ENCODE peak calls at places on chromosome 1, in four cellular contexts. I is astrocyte, J is tibial artery, L is colonic mucosa. P is an unnamed sample.

GRCh38 chr1:226863446-226863845 is 7.0 kb upstream of the PSEN2 start:
- DNase-seq in J (no peak), L (no peak), I (peak; percentile 72), P (no peak)

GRCh38 chr1:202577381-202577780 is 132.9 kb downstream of the SYT2 start:
- DNase-seq in L (no peak), J (no peak), I (peak; percentile 72), P (no peak)

GRCh38 chr1:168095476-168095875 is 41.3 kb downstream of the GPR161 start:
- DNase-seq in J (no peak), L (no peak), I (no peak), P (no peak)

GRCh38 chr1:205568469-205569361 is 63.1 kb downstream of the ELK4 start:
- DNase-seq in L (peak; percentile 32), J (no peak), I (no peak), P (no peak)

GRCh38 chr1:96756789-96757188 is 35.2 kb downstream of the PTBP2 start:
- DNase-seq in I (no peak), J (no peak), L (no peak), P (no peak)

GRCh38 chr1:220182081-220182480 is 88.1 kb downstream of the IARS2 start:
- DNase-seq in J (no peak), L (no peak), I (no peak), P (no peak)

GRCh38 chr1:203306089-203306969 is 1.0 kb downstream of the BTG2 start:
- DNase-seq in J (peak; percentile 96), L (peak; percentile 91), I (peak; percentile 81), P (peak; percentile 92)

GRCh38 chr1:227066999-227067398 is 126.9 kb downstream of the COQ8A start:
- DNase-seq in L (no peak), I (no peak), J (no peak), P (no peak)

GRCh38 chr1:3473381-3473844 is 18.9 kb downstream of the ARHGEF16 start:
- DNase-seq in J (no peak), L (no peak), I (peak; percentile 85), P (no peak)
- H3K27ac ChIP-seq in J (no peak overlapping the region), L (no peak overlapping the region), I (no peak overlapping the region), P (no peak overlapping the region)

GRCh38 chr1:112629256-112629655 is 9.6 kb downstream of the CAPZA1 start:
- DNase-seq in L (no peak), I (no peak), J (no peak), P (no peak)
- H3K4me1 ChIP-seq in L (no peaks in the 10 kb centered on the region), I (peaks cover 6% of the 10 kb centered on the region), J (peaks cover 15% of the 10 kb centered on the region), P (peaks cover 5% of the 10 kb centered on the region)

DNA sequence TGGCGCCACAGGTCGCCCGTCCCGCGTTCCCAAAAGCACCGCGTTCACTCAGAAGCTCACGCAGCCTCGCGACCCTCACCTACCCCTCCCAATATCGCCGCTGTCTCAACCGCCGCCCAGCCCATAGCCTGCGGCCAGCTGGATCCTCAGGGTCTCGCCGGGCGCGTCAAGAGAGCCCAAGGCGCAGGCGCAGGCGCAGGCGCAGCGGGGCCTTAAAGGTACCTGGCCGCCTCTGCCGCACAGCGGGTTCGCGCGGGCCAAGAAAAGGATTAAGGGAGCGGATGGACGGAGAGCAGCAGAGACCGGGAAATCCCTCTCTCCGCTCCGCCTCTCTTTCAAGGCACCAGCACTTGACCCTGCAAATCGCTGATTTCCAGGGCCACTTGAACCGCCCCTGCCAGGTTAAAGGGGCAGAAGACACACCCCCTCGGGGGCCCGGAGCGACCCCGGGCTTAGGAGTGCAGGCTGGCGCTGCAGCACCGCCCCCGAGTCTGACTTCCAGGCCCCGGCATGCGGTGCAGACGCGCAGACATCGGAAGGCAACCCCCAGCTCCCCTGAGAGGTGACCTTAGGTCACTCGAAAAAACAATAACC is at the start of gene NBPF20:
- DNase-seq in L (peak; percentile 88), I (peak; percentile 27), J (peak; percentile 59), P (peak; percentile 78)
- H3K27ac ChIP-seq in L (no peak within 1 kb of the TSS), I (no peak within 1 kb of the TSS), J (peak within 1 kb of the TSS; percentile 61), P (no peak within 1 kb of the TSS)

GRCh38 chr1:43558346-43558841 is 27.7 kb downstream of the PTPRF start:
- DNase-seq in I (peak; percentile 62), L (peak; percentile 63), J (no peak), P (no peak)

GRCh38 chr1:43554444-43554992 is 23.8 kb downstream of the PTPRF start:
- DNase-seq in I (peak; percentile 38), J (no peak), L (no peak), P (no peak)

GRCh38 chr1:43559714-43560113 is 29.0 kb downstream of the PTPRF start:
- DNase-seq in J (no peak), L (no peak), I (no peak), P (no peak)

GRCh38 chr1:43557744-43558245 is 27.1 kb downstream of the PTPRF start:
- DNase-seq in J (no peak), I (peak; percentile 11), L (peak; percentile 87), P (no peak)

DNA sequence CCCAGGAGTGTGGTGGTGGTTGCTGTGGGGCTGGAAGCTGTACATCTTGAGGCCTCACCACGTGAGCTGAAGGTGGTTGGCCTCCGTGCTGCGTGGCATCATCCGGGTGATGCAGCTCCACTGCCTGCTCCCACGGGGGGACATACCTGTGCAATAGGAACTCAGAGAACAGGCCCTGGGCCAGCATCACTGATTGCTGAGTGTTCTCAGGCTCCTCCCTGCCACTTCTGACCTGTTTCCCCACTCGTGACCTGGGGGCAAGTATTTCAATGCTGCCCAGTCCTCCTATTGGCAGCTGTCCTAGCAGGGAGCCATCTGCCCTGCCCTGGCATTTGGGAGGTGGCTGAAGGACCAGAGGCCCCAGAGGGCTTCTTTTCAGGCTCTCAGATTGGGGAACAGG is 26.1 kb downstream of the PTPRF start:
- DNase-seq in L (no peak), J (no peak), I (no peak), P (no peak)
- H3K4me1 ChIP-seq in L (peaks cover 15% of the 10 kb centered on the region), J (peaks cover 40% of the 10 kb centered on the region), I (peaks cover 15% of the 10 kb centered on the region), P (no peaks in the 10 kb centered on the region)